ENCODE peak calls at places on chromosomes 6 and 20, in five cellular contexts. I is activated naive CD8-positive, alpha-beta T cell treated with anti-CD3 and anti-CD28 coated beads, Interleukin-2, amount 10 ng/mL, durations not matched to agents 7 days and 5 days; L is sciatic nerve; F is Panc1; Z is left cardiac atrium. T is an unnamed sample.

GRCh38 chr6:107970255-107970654 is 12.2 kb upstream of the SEC63 start:
- ATAC-seq in F (no peak), I (no peak), Z (no peak), L (no peak), T (no peak)

GRCh38 chr6:4030672-4031071 is 48.3 kb downstream of the FAM217A start:
- ATAC-seq in I (peak; percentile 74), F (no peak), Z (no peak), L (no peak), T (no peak)

GRCh38 chr6:162726997-162727346 is 594 bp downstream of the PRKN start:
- ATAC-seq in L (no peak), Z (peak; percentile 33), F (peak; percentile 18), I (no peak), T (no peak)

GRCh38 chr6:149342525-149342924 is 25.0 kb downstream of the TAB2 start:
- ATAC-seq in I (no peak), F (no peak), Z (no peak), L (no peak), T (peak; percentile 77)

GRCh38 chr6:27332692-27333641 is 20.9 kb upstream of the POM121L2 start:
- ATAC-seq in F (peak; percentile 91), I (peak; percentile 80), L (no peak), Z (peak; percentile 70), T (no peak)

GRCh38 chr20:45823949-45824835 is 2.9 kb downstream of the TNNC2 start:
- ATAC-seq in Z (peak; percentile 66), I (peak; percentile 78), F (peak; percentile 73), L (peak; percentile 41), T (peak; percentile 69)

GRCh38 chr6:5398530-5398929 is 137.2 kb downstream of the FARS2 start:
- ATAC-seq in F (peak; percentile 78), L (no peak), Z (peak; percentile 19), I (peak; percentile 68), T (peak; percentile 67)

GRCh38 chr20:4585104-4585753 is 136.5 kb upstream of the PRND start:
- ATAC-seq in Z (peak; percentile 77), I (no peak), L (no peak), F (no peak), T (no peak)

GRCh38 chr6:13105139-13105538 is 223.2 kb downstream of the TBC1D7 start:
- ATAC-seq in Z (no peak), L (no peak), F (no peak), I (no peak), T (no peak)

GRCh38 chr6:107819217-107819616 is 4.9 kb downstream of the SCML4 start:
- ATAC-seq in L (no peak), F (no peak), Z (no peak), I (no peak), T (no peak)

GRCh38 chr6:47810885-47811284 is 29.1 kb downstream of the OPN5 start:
- ATAC-seq in L (no peak), Z (no peak), I (no peak), F (no peak), T (peak; percentile 29)

GRCh38 chr6:73363537-73363875 is 1.0 kb downstream of the KHDC3L start:
- ATAC-seq in L (no peak), Z (no peak), I (no peak), F (no peak), T (peak; percentile 20)

GRCh38 chr6:52305948-52306767 is 21.6 kb upstream of the MCM3 start:
- ATAC-seq in F (no peak), Z (peak; percentile 33), L (peak; percentile 48), I (no peak), T (peak; percentile 89)

GRCh38 chr20:37946946-37947345 is 44.0 kb downstream of the VSTM2L start:
- ATAC-seq in I (no peak), F (no peak), Z (no peak), L (no peak), T (no peak)

GRCh38 chr6:331622-332521 is 39.6 kb downstream of the DUSP22 start:
- ATAC-seq in I (no peak), Z (no peak), F (no peak), L (no peak), T (peak; percentile 69)

GRCh38 chr6:133034509-133035206 is 206.5 kb upstream of the EYA4 start:
- ATAC-seq in L (no peak), Z (no peak), F (no peak), I (no peak), T (no peak)

GRCh38 chr6:71544906-71545305 is 256.3 kb downstream of the OGFRL1 start:
- ATAC-seq in F (no peak), L (no peak), I (no peak), Z (no peak), T (no peak)

GRCh38 chr20:58818585-58819285 is 32.0 kb downstream of the GNAS-AS1 start:
- ATAC-seq in Z (no peak), F (no peak), I (peak; percentile 89), L (no peak), T (peak; percentile 72)

GRCh38 chr6:112827793-112828192 is 480.7 kb downstream of the RFPL4B start:
- ATAC-seq in F (no peak), Z (peak; percentile 65), I (no peak), L (peak; percentile 59), T (peak; percentile 94)

GRCh38 chr6:152129606-152130249 is 322.2 kb downstream of the ESR1 start:
- ATAC-seq in L (peak; percentile 93), Z (peak; percentile 62), I (no peak), F (no peak), T (no peak)

GRCh38 chr20:25236450-25237304 is 11.2 kb upstream of the PYGB start:
- ATAC-seq in I (no peak), L (no peak), Z (no peak), F (peak; percentile 23), T (no peak)

GRCh38 chr20:60352017-60352416 is 393.8 kb downstream of the CDH26 start:
- ATAC-seq in I (no peak), F (no peak), Z (no peak), L (no peak), T (no peak)

GRCh38 chr6:15408758-15409157 is 162.9 kb downstream of the JARID2 start:
- ATAC-seq in L (no peak), F (no peak), I (no peak), Z (no peak), T (no peak)

GRCh38 chr20:37283530-37284195 is 5.8 kb upstream of the MANBAL start:
- ATAC-seq in L (no peak), F (no peak), Z (no peak), I (no peak), T (no peak)

GRCh38 chr6:69408886-69409285 is 387.9 kb downstream of the LMBRD1 start:
- ATAC-seq in F (no peak), I (no peak), L (no peak), Z (no peak), T (no peak)

GRCh38 chr6:38818691-38819090 is 103.6 kb downstream of the DNAH8 start:
- ATAC-seq in L (no peak), I (no peak), Z (no peak), F (no peak), T (no peak)

GRCh38 chr6:165585060-165585459 is 78.0 kb downstream of the PDE10A start:
- ATAC-seq in L (no peak), Z (no peak), F (no peak), I (no peak), T (no peak)

GRCh38 chr6:137853569-137854213 is 13.4 kb upstream of the TNFAIP3 start:
- ATAC-seq in L (no peak), Z (no peak), I (no peak), F (no peak), T (no peak)

GRCh38 chr20:32960849-32961731 is 43.1 kb downstream of the SUN5 start:
- ATAC-seq in F (no peak), I (no peak), Z (no peak), L (peak; percentile 13), T (peak; percentile 11)

GRCh38 chr6:24960991-24961475 is 25.3 kb upstream of the RIPOR2 start:
- ATAC-seq in I (peak; percentile 52), Z (no peak), F (no peak), L (no peak), T (no peak)